ENCODE peak calls at places on chromosomes 3 and 15, in seven cellular contexts. One of them, this sample, is unnamed.

GRCh38 chr15:57510647-57511046 is 81.1 kb upstream of the MYZAP start:
- DNase-seq in fibroblast of lung: peak
- DNase-seq in osteocyte: no peak
- DNase-seq in stomach: peak
- DNase-seq in left ventricle myocardium inferior: peak
- DNase-seq in lung: no peak
- DNase-seq in mucosa of descending colon: no peak
- DNase-seq in this sample: no peak

GRCh38 chr3:53842436-53843194 is 3.6 kb downstream of the CHDH start:
- DNase-seq in fibroblast of lung: no peak
- DNase-seq in osteocyte: no peak
- DNase-seq in stomach: peak
- DNase-seq in left ventricle myocardium inferior: no peak
- DNase-seq in lung: peak
- DNase-seq in mucosa of descending colon: peak
- DNase-seq in this sample: peak

GRCh38 chr3:72127213-72127612 is 342.3 kb upstream of the PROK2 start:
- DNase-seq in fibroblast of lung: no peak
- DNase-seq in osteocyte: no peak
- DNase-seq in stomach: no peak
- DNase-seq in left ventricle myocardium inferior: no peak
- DNase-seq in lung: no peak
- DNase-seq in mucosa of descending colon: no peak
- DNase-seq in this sample: no peak

GRCh38 chr15:74831813-74832495 is 5.5 kb downstream of the CPLX3 start:
- DNase-seq in fibroblast of lung: no peak
- DNase-seq in osteocyte: no peak
- DNase-seq in stomach: peak
- DNase-seq in left ventricle myocardium inferior: no peak
- DNase-seq in lung: no peak
- DNase-seq in mucosa of descending colon: peak
- DNase-seq in this sample: no peak

GRCh38 chr3:169218314-169218983 is 445.1 kb downstream of the MECOM start:
- DNase-seq in fibroblast of lung: peak
- DNase-seq in osteocyte: no peak
- DNase-seq in stomach: peak
- DNase-seq in left ventricle myocardium inferior: peak
- DNase-seq in lung: peak
- DNase-seq in mucosa of descending colon: no peak
- DNase-seq in this sample: peak

GRCh38 chr3:189392969-189393368 is 221.2 kb downstream of the TPRG1 start:
- DNase-seq in fibroblast of lung: no peak
- DNase-seq in osteocyte: no peak
- DNase-seq in stomach: peak
- DNase-seq in left ventricle myocardium inferior: no peak
- DNase-seq in lung: no peak
- DNase-seq in mucosa of descending colon: peak
- DNase-seq in this sample: peak

GRCh38 chr3:146160964-146161724 is at the start of gene PLOD2:
- DNase-seq in fibroblast of lung: peak
- DNase-seq in osteocyte: peak
- DNase-seq in stomach: peak
- DNase-seq in left ventricle myocardium inferior: peak
- DNase-seq in lung: peak
- DNase-seq in mucosa of descending colon: peak
- DNase-seq in this sample: peak

GRCh38 chr3:28328188-28329151 is 20.1 kb upstream of the ZCWPW2 start:
- DNase-seq in fibroblast of lung: peak
- DNase-seq in osteocyte: no peak
- DNase-seq in stomach: no peak
- DNase-seq in left ventricle myocardium inferior: no peak
- DNase-seq in lung: no peak
- DNase-seq in mucosa of descending colon: no peak
- DNase-seq in this sample: peak

GRCh38 chr3:38105525-38105924 is 31.4 kb downstream of the ACAA1 start:
- DNase-seq in fibroblast of lung: no peak
- DNase-seq in osteocyte: no peak
- DNase-seq in stomach: no peak
- DNase-seq in left ventricle myocardium inferior: no peak
- DNase-seq in lung: no peak
- DNase-seq in mucosa of descending colon: no peak
- DNase-seq in this sample: no peak

GRCh38 chr3:171190668-171191067 is 164.1 kb upstream of the SLC2A2 start:
- DNase-seq in fibroblast of lung: no peak
- DNase-seq in osteocyte: no peak
- DNase-seq in stomach: no peak
- DNase-seq in left ventricle myocardium inferior: no peak
- DNase-seq in lung: no peak
- DNase-seq in mucosa of descending colon: no peak
- DNase-seq in this sample: peak

GRCh38 chr3:64685331-64685799 is 2.4 kb downstream of the ADAMTS9 start:
- DNase-seq in fibroblast of lung: peak
- DNase-seq in osteocyte: no peak
- DNase-seq in stomach: no peak
- DNase-seq in left ventricle myocardium inferior: peak
- DNase-seq in lung: no peak
- DNase-seq in mucosa of descending colon: peak
- DNase-seq in this sample: no peak

GRCh38 chr3:16825617-16826204 is 59.0 kb upstream of the PLCL2 start:
- DNase-seq in fibroblast of lung: no peak
- DNase-seq in osteocyte: no peak
- DNase-seq in stomach: no peak
- DNase-seq in left ventricle myocardium inferior: no peak
- DNase-seq in lung: no peak
- DNase-seq in mucosa of descending colon: no peak
- DNase-seq in this sample: no peak

GRCh38 chr15:62445244-62445643 is 280.2 kb upstream of the C2CD4B start:
- DNase-seq in fibroblast of lung: peak
- DNase-seq in osteocyte: no peak
- DNase-seq in stomach: no peak
- DNase-seq in left ventricle myocardium inferior: no peak
- DNase-seq in lung: no peak
- DNase-seq in mucosa of descending colon: no peak
- DNase-seq in this sample: no peak

GRCh38 chr3:32593903-32594525 is 23.4 kb upstream of the DYNC1LI1 start:
- DNase-seq in fibroblast of lung: peak
- DNase-seq in osteocyte: no peak
- DNase-seq in stomach: no peak
- DNase-seq in left ventricle myocardium inferior: no peak
- DNase-seq in lung: no peak
- DNase-seq in mucosa of descending colon: no peak
- DNase-seq in this sample: peak

GRCh38 chr3:99659965-99660364 is 21.6 kb downstream of the COL8A1 start:
- DNase-seq in fibroblast of lung: peak
- DNase-seq in osteocyte: no peak
- DNase-seq in stomach: no peak
- DNase-seq in left ventricle myocardium inferior: no peak
- DNase-seq in lung: peak
- DNase-seq in mucosa of descending colon: no peak
- DNase-seq in this sample: no peak

GRCh38 chr15:90309050-90309449 is 43.0 kb upstream of the ZNF774 start:
- DNase-seq in fibroblast of lung: no peak
- DNase-seq in osteocyte: peak
- DNase-seq in stomach: no peak
- DNase-seq in left ventricle myocardium inferior: no peak
- DNase-seq in lung: no peak
- DNase-seq in mucosa of descending colon: no peak
- DNase-seq in this sample: no peak

GRCh38 chr15:49468440-49468839 is 45.4 kb downstream of the FGF7 start:
- DNase-seq in fibroblast of lung: peak
- DNase-seq in osteocyte: no peak
- DNase-seq in stomach: no peak
- DNase-seq in left ventricle myocardium inferior: no peak
- DNase-seq in lung: no peak
- DNase-seq in mucosa of descending colon: no peak
- DNase-seq in this sample: peak

GRCh38 chr15:99992611-99993231 is 259.5 kb upstream of the LYSMD4 start:
- DNase-seq in fibroblast of lung: no peak
- DNase-seq in osteocyte: no peak
- DNase-seq in stomach: no peak
- DNase-seq in left ventricle myocardium inferior: no peak
- DNase-seq in lung: no peak
- DNase-seq in mucosa of descending colon: no peak
- DNase-seq in this sample: no peak

GRCh38 chr3:20186600-20187004 is 596 bp upstream of the SGO1 start:
- DNase-seq in fibroblast of lung: peak
- DNase-seq in osteocyte: no peak
- DNase-seq in stomach: no peak
- DNase-seq in left ventricle myocardium inferior: no peak
- DNase-seq in lung: no peak
- DNase-seq in mucosa of descending colon: no peak
- DNase-seq in this sample: no peak

GRCh38 chr15:25733856-25734679 is 129.1 kb downstream of the ATP10A start:
- DNase-seq in fibroblast of lung: no peak
- DNase-seq in osteocyte: peak
- DNase-seq in stomach: no peak
- DNase-seq in left ventricle myocardium inferior: no peak
- DNase-seq in lung: peak
- DNase-seq in mucosa of descending colon: no peak
- DNase-seq in this sample: no peak
- TF ChIP-seq CTCF in fibroblast of lung: no peak
- TF ChIP-seq CTCF in osteocyte: no peak
- TF ChIP-seq CTCF in stomach: no peak
- TF ChIP-seq CTCF in left ventricle myocardium inferior: no peak
- TF ChIP-seq CTCF in lung: no peak
- TF ChIP-seq CTCF in mucosa of descending colon: no peak
- TF ChIP-seq CTCF in this sample: no peak

DNA sequence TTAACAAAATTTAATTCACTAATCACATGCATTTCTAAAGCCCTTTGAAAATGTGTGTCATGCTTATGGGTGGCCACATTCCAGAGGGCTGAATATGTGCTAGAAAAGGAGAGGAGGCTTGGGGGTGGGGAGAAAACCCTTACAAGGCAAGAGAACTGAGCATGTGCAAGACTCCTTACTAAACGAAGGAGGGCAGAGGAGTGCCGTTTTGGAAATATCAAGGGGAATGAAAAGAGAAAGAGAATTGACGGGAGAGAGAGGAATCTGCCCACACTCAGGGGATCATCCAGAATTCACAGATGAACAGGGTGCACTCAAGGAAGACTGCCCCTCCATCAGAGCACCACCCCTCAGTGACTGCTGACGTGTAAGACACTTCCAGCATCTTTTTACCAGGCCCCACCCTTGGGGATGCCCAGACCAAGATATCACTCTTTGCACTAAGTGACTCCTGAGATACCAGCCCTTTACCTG is 37.9 kb upstream of the TSC22D2 start:
- DNase-seq in fibroblast of lung: peak
- DNase-seq in osteocyte: peak
- DNase-seq in stomach: no peak
- DNase-seq in left ventricle myocardium inferior: no peak
- DNase-seq in lung: peak
- DNase-seq in mucosa of descending colon: no peak
- DNase-seq in this sample: peak
- TF ChIP-seq CTCF in fibroblast of lung: peak
- TF ChIP-seq CTCF in osteocyte: peak
- TF ChIP-seq CTCF in stomach: no peak
- TF ChIP-seq CTCF in left ventricle myocardium inferior: no peak
- TF ChIP-seq CTCF in lung: no peak
- TF ChIP-seq CTCF in mucosa of descending colon: no peak
- TF ChIP-seq CTCF in this sample: no peak

DNA sequence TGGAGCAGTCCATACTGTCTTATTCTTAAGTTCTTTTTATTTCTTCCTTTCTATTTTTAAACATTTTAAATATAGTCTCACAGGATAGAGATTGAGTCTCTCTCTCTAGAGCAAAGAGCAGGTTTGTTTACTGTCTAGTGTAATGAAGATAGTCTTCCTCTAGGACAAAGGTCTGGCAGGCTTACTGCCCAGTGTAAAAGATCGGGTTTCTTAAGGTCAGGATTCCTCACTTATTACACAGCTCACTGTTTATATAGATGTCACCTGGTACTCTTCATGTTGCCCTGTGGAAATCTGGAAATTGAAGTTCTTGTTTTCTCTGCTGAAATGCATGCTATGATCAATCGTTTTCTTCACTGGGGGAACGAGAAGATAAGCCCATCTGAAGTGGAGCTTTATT is 76.0 kb downstream of the ZBBX start:
- DNase-seq in fibroblast of lung: no peak
- DNase-seq in osteocyte: no peak
- DNase-seq in stomach: no peak
- DNase-seq in left ventricle myocardium inferior: no peak
- DNase-seq in lung: no peak
- DNase-seq in mucosa of descending colon: no peak
- DNase-seq in this sample: peak
- TF ChIP-seq CTCF in fibroblast of lung: no peak
- TF ChIP-seq CTCF in osteocyte: no peak
- TF ChIP-seq CTCF in stomach: no peak
- TF ChIP-seq CTCF in left ventricle myocardium inferior: no peak
- TF ChIP-seq CTCF in lung: no peak
- TF ChIP-seq CTCF in mucosa of descending colon: no peak
- TF ChIP-seq CTCF in this sample: no peak

DNA sequence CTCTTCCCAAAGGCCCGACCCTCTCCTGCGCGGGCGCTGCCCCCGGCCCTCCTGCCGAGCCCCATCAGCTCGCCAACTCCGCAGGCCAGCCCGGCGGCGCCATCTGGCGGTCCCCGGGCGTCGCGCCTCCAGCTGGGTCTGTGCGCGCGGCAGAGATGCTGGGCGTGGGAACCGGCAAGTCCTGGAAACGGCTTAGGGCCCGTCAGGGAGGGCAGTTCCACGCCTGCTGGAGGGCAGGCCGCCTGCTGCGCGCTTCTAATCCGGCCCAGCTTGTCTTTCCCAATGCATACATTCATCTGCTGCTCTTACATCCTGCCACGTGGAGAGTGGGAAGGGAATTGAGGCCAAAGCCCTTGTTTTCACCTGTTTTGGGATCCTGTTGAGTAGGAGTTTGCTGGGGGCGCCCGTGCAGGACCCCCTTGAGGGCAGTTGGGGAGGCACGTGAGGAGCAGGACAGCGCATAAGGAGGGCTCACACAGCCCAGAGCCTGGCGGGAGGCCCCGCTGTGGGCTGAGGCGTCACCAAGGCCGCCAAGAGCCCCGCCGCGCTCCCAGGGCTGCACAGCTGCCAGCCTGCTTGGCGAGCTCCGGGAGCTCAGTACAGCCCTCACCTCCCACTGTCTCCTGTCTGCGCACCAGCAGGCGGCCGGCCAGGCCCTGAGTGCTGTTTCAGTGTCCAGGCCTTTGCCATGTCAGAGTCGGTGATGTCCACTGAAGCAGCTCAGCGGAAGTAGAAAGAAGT is 165.6 kb downstream of the NSMCE3 start:
- DNase-seq in fibroblast of lung: peak
- DNase-seq in osteocyte: peak
- DNase-seq in stomach: peak
- DNase-seq in left ventricle myocardium inferior: peak
- DNase-seq in lung: no peak
- DNase-seq in mucosa of descending colon: peak
- DNase-seq in this sample: no peak
- TF ChIP-seq CTCF in fibroblast of lung: peak
- TF ChIP-seq CTCF in osteocyte: peak
- TF ChIP-seq CTCF in stomach: peak
- TF ChIP-seq CTCF in left ventricle myocardium inferior: peak
- TF ChIP-seq CTCF in lung: peak
- TF ChIP-seq CTCF in mucosa of descending colon: peak
- TF ChIP-seq CTCF in this sample: no peak

DNA sequence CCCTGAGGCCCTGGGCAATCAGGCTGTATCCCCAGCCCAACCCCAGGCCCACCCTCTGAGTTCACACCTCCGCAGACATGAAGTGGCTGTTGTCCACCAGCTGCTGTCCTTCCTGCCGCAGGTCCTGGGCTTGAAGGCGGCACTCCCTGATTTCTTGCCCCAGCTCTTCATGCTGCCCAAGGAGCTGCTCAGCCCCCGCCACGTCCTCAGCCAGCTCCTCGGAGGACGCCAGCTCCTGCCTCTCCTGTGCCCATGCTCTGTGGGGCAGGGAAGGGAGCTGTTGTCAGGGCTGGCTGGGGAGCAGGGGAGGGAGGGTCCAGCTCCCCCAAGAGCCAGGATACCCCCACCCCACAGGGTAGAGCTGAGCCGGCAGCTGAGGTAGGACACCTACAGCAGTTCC is 14.5 kb downstream of the PLA2G4B start:
- DNase-seq in fibroblast of lung: no peak
- DNase-seq in osteocyte: no peak
- DNase-seq in stomach: no peak
- DNase-seq in left ventricle myocardium inferior: no peak
- DNase-seq in lung: no peak
- DNase-seq in mucosa of descending colon: no peak
- DNase-seq in this sample: no peak
- TF ChIP-seq CTCF in fibroblast of lung: no peak
- TF ChIP-seq CTCF in osteocyte: no peak
- TF ChIP-seq CTCF in stomach: no peak
- TF ChIP-seq CTCF in left ventricle myocardium inferior: no peak
- TF ChIP-seq CTCF in lung: no peak
- TF ChIP-seq CTCF in mucosa of descending colon: no peak
- TF ChIP-seq CTCF in this sample: no peak

This sample was measured in MCF 10A.